ENCODE peak calls at places on chromosome 14, in five cellular contexts. W is hepatocyte, H is cardiac muscle cell, P is neuronal stem cell, I is ovary. Q is an unnamed sample.

GRCh38 chr14:23245282-23245681 is 7.5 kb downstream of the RNF212B start:
- DNase-seq in W (peak; percentile 30), H (no peak), P (no peak), I (no peak), Q (no peak)

GRCh38 chr14:100587763-100588411 is 670 bp upstream of the BEGAIN start:
- DNase-seq in W (no peak), H (no peak), P (no peak), I (peak; percentile 8), Q (no peak)

GRCh38 chr14:80095623-80096022 is 115.7 kb downstream of the DIO2 start:
- DNase-seq in W (no peak), H (no peak), P (no peak), I (no peak), Q (no peak)

GRCh38 chr14:68881396-68881795 is 88.5 kb upstream of the ZFP36L1 start:
- DNase-seq in W (no peak), H (no peak), P (no peak), I (no peak), Q (no peak)

GRCh38 chr14:98819867-98820206 is 452.2 kb downstream of the BCL11B start:
- DNase-seq in W (no peak), H (no peak), P (no peak), I (no peak), Q (no peak)

GRCh38 chr14:93824518-93825234 is 36.4 kb upstream of the PRIMA1 start:
- DNase-seq in W (peak; percentile 23), H (no peak), P (no peak), I (no peak), Q (no peak)

GRCh38 chr14:61646366-61647101 is 48.8 kb upstream of the HIF1A start:
- DNase-seq in W (no peak), H (no peak), P (no peak), I (no peak), Q (no peak)

GRCh38 chr14:69204753-69205152 is 13.5 kb downstream of the EXD2 start:
- DNase-seq in W (no peak), H (no peak), P (no peak), I (no peak), Q (no peak)

GRCh38 chr14:65798216-65798615 is 385.7 kb downstream of the FUT8 start:
- DNase-seq in W (no peak), H (no peak), P (no peak), I (no peak), Q (no peak)

GRCh38 chr14:98160901-98161300 is 1111.1 kb downstream of the BCL11B start:
- DNase-seq in W (no peak), H (no peak), P (no peak), I (no peak), Q (no peak)

GRCh38 chr14:56745091-56745490 is 65.2 kb downstream of the OTX2 start:
- DNase-seq in W (no peak), H (no peak), P (no peak), I (no peak), Q (no peak)

GRCh38 chr14:39459795-39460478 is 27.7 kb upstream of the FBXO33 start:
- DNase-seq in W (no peak), H (no peak), P (no peak), I (no peak), Q (no peak)

GRCh38 chr14:51176819-51177218 is 63.2 kb upstream of the TMX1 start:
- DNase-seq in W (no peak), H (no peak), P (no peak), I (no peak), Q (no peak)

GRCh38 chr14:63922696-63923421 is 70.1 kb downstream of the SYNE2 start:
- DNase-seq in W (peak; percentile 72), H (no peak), P (no peak), I (no peak), Q (no peak)

GRCh38 chr14:66039495-66039894 is 446.7 kb upstream of the CCDC196 start:
- DNase-seq in W (no peak), H (no peak), P (no peak), I (no peak), Q (no peak)

GRCh38 chr14:44564908-44565307 is 57.8 kb upstream of the FSCB start:
- DNase-seq in W (no peak), H (no peak), P (no peak), I (no peak), Q (no peak)

GRCh38 chr14:51684760-51685159 is 33.0 kb downstream of the FRMD6 start:
- DNase-seq in W (no peak), H (no peak), P (no peak), I (no peak), Q (no peak)

GRCh38 chr14:51209457-51209856 is 30.6 kb upstream of the TMX1 start:
- DNase-seq in W (no peak), H (no peak), P (no peak), I (no peak), Q (no peak)

GRCh38 chr14:76778546-76779215 is 17.4 kb downstream of the VASH1 start:
- DNase-seq in W (no peak), H (no peak), P (no peak), I (no peak), Q (no peak)

GRCh38 chr14:95326987-95327386 is 7.3 kb upstream of the CLMN start:
- DNase-seq in W (no peak), H (no peak), P (no peak), I (no peak), Q (no peak)

GRCh38 chr14:102344084-102344483 is 18.6 kb downstream of the CINP start:
- DNase-seq in W (no peak), H (no peak), P (no peak), I (no peak), Q (no peak)

GRCh38 chr14:21476526-21476924 is 234 bp downstream of the RAB2B start:
- DNase-seq in W (peak; percentile 93), H (no peak), P (no peak), I (peak; percentile 87), Q (no peak)

GRCh38 chr14:86038401-86038985 is 508.5 kb downstream of the FLRT2 start:
- DNase-seq in W (peak; percentile 77), H (peak; percentile 69), P (peak; percentile 17), I (no peak), Q (peak; percentile 3)

DNA sequence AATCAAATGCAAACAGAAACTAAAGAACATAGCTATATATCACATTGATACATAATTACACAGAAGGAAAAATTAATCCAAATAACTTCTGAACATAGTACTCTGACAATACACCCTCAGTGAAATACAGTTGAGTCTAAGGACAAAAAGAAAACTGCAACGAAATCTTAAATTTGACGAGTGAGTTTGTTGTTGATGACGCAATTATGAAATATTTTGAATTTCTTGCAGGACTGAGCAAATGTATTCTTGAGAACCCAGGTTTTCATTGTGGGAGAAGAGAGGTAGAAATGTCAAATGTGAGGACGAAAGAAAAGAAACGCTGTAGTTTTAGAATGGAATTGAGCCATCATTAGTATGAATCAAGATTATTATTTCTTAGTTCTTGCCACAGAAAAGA is 46.3 kb downstream of the EGLN3 start:
- DNase-seq in W (no peak), H (no peak), P (no peak), I (no peak), Q (no peak)
- H3K9me3 ChIP-seq in W (no peaks in the 10 kb centered on the region), H (no peaks in the 10 kb centered on the region), P (peaks cover 3% of the 10 kb centered on the region), I (no peaks in the 10 kb centered on the region), Q (no peaks in the 10 kb centered on the region)

DNA sequence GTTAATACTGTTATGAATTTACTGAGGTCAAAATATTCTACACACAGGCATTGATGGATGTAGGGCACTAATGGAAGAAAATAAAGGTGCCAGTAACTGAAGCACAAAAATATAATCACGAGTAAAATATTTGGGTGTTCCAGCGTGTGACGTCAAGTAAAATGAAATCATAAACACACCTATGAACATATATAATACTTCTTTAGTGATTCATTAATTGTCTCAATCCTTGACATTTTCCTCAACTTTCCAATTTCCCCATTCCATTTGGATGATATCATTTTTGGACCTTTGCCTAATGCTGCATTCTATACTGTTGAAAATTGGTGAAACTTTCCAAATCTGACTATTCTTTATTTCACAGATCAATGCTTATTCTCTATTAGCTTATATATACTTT is 649.3 kb downstream of the GALC start:
- DNase-seq in W (no peak), H (no peak), P (no peak), I (no peak), Q (no peak)
- H3K9me3 ChIP-seq in W (no peaks in the 10 kb centered on the region), H (no peaks in the 10 kb centered on the region), P (no peaks in the 10 kb centered on the region), I (no peaks in the 10 kb centered on the region), Q (no peaks in the 10 kb centered on the region)

DNA sequence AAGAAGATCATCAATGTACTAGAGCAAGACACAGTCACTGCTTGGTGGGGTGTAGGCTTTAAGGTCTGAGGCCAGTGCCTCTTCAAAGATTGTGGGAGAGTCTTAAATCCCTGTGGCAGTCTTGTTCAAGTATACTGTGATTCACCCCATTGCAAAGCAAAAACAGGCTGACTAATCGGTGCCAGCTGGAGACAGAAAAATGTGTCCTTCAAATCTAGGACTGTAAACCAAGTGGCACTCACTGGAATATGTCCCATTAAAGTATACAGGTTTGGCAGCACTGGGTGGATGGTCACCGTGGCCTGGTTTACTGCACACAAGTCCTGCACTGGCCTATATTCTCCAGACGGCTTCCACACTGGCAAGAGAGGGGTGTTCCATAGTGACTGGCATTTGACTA is 1315.3 kb downstream of the TMEM121 start:
- DNase-seq in W (no peak), H (no peak), P (no peak), I (no peak), Q (no peak)
- H3K9me3 ChIP-seq in W (no peaks in the 10 kb centered on the region), H (no peaks in the 10 kb centered on the region), P (peaks cover 60% of the 10 kb centered on the region), I (no peaks in the 10 kb centered on the region), Q (no peaks in the 10 kb centered on the region)

DNA sequence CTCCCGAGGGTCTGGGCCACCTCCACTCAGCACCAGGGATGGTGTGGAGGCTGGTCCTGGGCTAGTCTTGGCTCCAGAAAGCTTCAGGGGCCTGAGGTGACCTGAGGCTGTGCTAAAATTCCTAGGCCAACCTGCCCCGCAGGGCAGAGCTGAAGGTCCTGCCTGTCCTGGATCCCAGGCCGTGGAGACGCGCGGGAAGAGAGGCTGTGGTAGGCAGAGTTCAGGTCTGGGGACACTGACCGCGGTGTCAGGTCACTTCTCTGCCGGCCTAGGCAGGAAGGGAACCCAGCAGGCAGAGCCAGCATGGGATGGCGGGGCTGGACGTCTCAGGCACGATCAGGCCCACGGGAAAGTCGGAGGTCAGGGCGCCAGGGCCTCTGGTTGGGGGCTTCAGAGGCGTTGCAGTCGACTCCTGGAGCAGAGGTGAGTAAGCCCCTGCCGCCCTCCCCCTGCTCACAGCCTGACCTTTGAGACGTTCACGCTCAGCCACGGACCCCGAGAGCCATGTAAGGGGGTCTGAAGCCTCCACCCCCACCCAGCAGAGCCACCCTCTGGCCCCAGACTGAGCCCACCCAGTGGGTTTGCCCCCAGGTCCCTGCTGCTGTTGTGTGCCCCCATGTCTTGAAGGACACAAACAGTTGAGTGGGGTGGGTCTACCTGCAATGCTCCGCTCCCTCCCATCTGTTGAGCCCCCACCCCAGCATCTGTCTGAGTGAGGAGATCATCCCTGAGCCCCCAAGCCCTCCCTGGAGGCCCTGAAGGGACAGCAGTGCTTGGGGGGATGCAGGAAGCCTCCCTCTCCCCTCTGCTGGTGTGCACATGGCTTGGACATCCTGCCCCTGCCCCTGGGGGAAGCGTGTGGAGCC is 142.7 kb downstream of the KIF26A start:
- DNase-seq in W (no peak), H (no peak), P (no peak), I (peak; percentile 17), Q (no peak)
- H3K9me3 ChIP-seq in W (no peaks in the 10 kb centered on the region), H (no peaks in the 10 kb centered on the region), P (no peaks in the 10 kb centered on the region), I (no peaks in the 10 kb centered on the region), Q (no peaks in the 10 kb centered on the region)